ENCODE peak calls at places on chromosome 3, in six cellular contexts. One of them, this sample, is unnamed.
A peak's percentile ranks its signal among the peaks of the same experiment; 100 is the strongest.

GRCh38 chr3:197408177-197408957 is 110.0 kb upstream of the DLG1 start:
- DNase-seq in CD8-positive, alpha-beta memory T cell: no peak
- DNase-seq in effector memory CD4-positive, alpha-beta T cell: no peak
- DNase-seq in body of pancreas: no peak
- DNase-seq in naive thymus-derived CD4-positive, alpha-beta T cell: no peak
- DNase-seq in right lobe of liver: no peak
- DNase-seq in this sample: no peak

GRCh38 chr3:160801386-160802118 is 45.5 kb downstream of the PPM1L start:
- DNase-seq in CD8-positive, alpha-beta memory T cell: no peak
- DNase-seq in effector memory CD4-positive, alpha-beta T cell: no peak
- DNase-seq in body of pancreas: no peak
- DNase-seq in naive thymus-derived CD4-positive, alpha-beta T cell: peak; percentile 48
- DNase-seq in right lobe of liver: no peak
- DNase-seq in this sample: no peak

GRCh38 chr3:66723231-66723630 is 222.4 kb upstream of the LRIG1 start:
- DNase-seq in CD8-positive, alpha-beta memory T cell: no peak
- DNase-seq in effector memory CD4-positive, alpha-beta T cell: no peak
- DNase-seq in body of pancreas: no peak
- DNase-seq in naive thymus-derived CD4-positive, alpha-beta T cell: no peak
- DNase-seq in right lobe of liver: no peak
- DNase-seq in this sample: no peak

GRCh38 chr3:25895443-25895842 is 105.6 kb downstream of the OXSM start:
- DNase-seq in CD8-positive, alpha-beta memory T cell: no peak
- DNase-seq in effector memory CD4-positive, alpha-beta T cell: no peak
- DNase-seq in body of pancreas: no peak
- DNase-seq in naive thymus-derived CD4-positive, alpha-beta T cell: no peak
- DNase-seq in right lobe of liver: no peak
- DNase-seq in this sample: no peak

GRCh38 chr3:194103475-194103874 is 32.5 kb upstream of the HES1 start:
- DNase-seq in CD8-positive, alpha-beta memory T cell: no peak
- DNase-seq in effector memory CD4-positive, alpha-beta T cell: peak; percentile 11
- DNase-seq in body of pancreas: no peak
- DNase-seq in naive thymus-derived CD4-positive, alpha-beta T cell: no peak
- DNase-seq in right lobe of liver: no peak
- DNase-seq in this sample: no peak

GRCh38 chr3:141797167-141797773 is 34.1 kb downstream of the GRK7 start:
- DNase-seq in CD8-positive, alpha-beta memory T cell: peak; percentile 57
- DNase-seq in effector memory CD4-positive, alpha-beta T cell: peak; percentile 8
- DNase-seq in body of pancreas: peak; percentile 16
- DNase-seq in naive thymus-derived CD4-positive, alpha-beta T cell: peak; percentile 56
- DNase-seq in right lobe of liver: peak; percentile 63
- DNase-seq in this sample: no peak

GRCh38 chr3:72405943-72406585 is 442.2 kb downstream of the SHQ1 start:
- DNase-seq in CD8-positive, alpha-beta memory T cell: no peak
- DNase-seq in effector memory CD4-positive, alpha-beta T cell: no peak
- DNase-seq in body of pancreas: no peak
- DNase-seq in naive thymus-derived CD4-positive, alpha-beta T cell: no peak
- DNase-seq in right lobe of liver: no peak
- DNase-seq in this sample: no peak

GRCh38 chr3:134777341-134777740 is 17.7 kb upstream of the EPHB1 start:
- DNase-seq in CD8-positive, alpha-beta memory T cell: no peak
- DNase-seq in effector memory CD4-positive, alpha-beta T cell: no peak
- DNase-seq in body of pancreas: no peak
- DNase-seq in naive thymus-derived CD4-positive, alpha-beta T cell: no peak
- DNase-seq in right lobe of liver: no peak
- DNase-seq in this sample: no peak

GRCh38 chr3:133208184-133208583 is 170.0 kb downstream of the TMEM108 start:
- DNase-seq in CD8-positive, alpha-beta memory T cell: no peak
- DNase-seq in effector memory CD4-positive, alpha-beta T cell: no peak
- DNase-seq in body of pancreas: no peak
- DNase-seq in naive thymus-derived CD4-positive, alpha-beta T cell: no peak
- DNase-seq in right lobe of liver: no peak
- DNase-seq in this sample: no peak

GRCh38 chr3:162740941-162741596 is 1244.5 kb downstream of the OTOL1 start:
- DNase-seq in CD8-positive, alpha-beta memory T cell: no peak
- DNase-seq in effector memory CD4-positive, alpha-beta T cell: no peak
- DNase-seq in body of pancreas: no peak
- DNase-seq in naive thymus-derived CD4-positive, alpha-beta T cell: no peak
- DNase-seq in right lobe of liver: no peak
- DNase-seq in this sample: no peak

GRCh38 chr3:183244219-183244618 is 8.8 kb upstream of the B3GNT5 start:
- DNase-seq in CD8-positive, alpha-beta memory T cell: no peak
- DNase-seq in effector memory CD4-positive, alpha-beta T cell: no peak
- DNase-seq in body of pancreas: no peak
- DNase-seq in naive thymus-derived CD4-positive, alpha-beta T cell: no peak
- DNase-seq in right lobe of liver: no peak
- DNase-seq in this sample: no peak

GRCh38 chr3:108221911-108222812 is at the start of gene IFT57:
- DNase-seq in CD8-positive, alpha-beta memory T cell: peak; percentile 98
- DNase-seq in effector memory CD4-positive, alpha-beta T cell: peak; percentile 94
- DNase-seq in body of pancreas: peak; percentile 97
- DNase-seq in naive thymus-derived CD4-positive, alpha-beta T cell: peak; percentile 89
- DNase-seq in right lobe of liver: peak; percentile 95
- DNase-seq in this sample: peak; percentile 95

GRCh38 chr3:179695672-179696313 is 43.0 kb downstream of the USP13 start:
- DNase-seq in CD8-positive, alpha-beta memory T cell: no peak
- DNase-seq in effector memory CD4-positive, alpha-beta T cell: no peak
- DNase-seq in body of pancreas: no peak
- DNase-seq in naive thymus-derived CD4-positive, alpha-beta T cell: no peak
- DNase-seq in right lobe of liver: no peak
- DNase-seq in this sample: no peak

GRCh38 chr3:197753263-197753662 is 3.6 kb downstream of the FYTTD1 start:
- DNase-seq in CD8-positive, alpha-beta memory T cell: no peak
- DNase-seq in effector memory CD4-positive, alpha-beta T cell: no peak
- DNase-seq in body of pancreas: no peak
- DNase-seq in naive thymus-derived CD4-positive, alpha-beta T cell: no peak
- DNase-seq in right lobe of liver: no peak
- DNase-seq in this sample: no peak

GRCh38 chr3:179260949-179261765 is 10.2 kb upstream of the KCNMB3 start:
- DNase-seq in CD8-positive, alpha-beta memory T cell: peak; percentile 75
- DNase-seq in effector memory CD4-positive, alpha-beta T cell: peak; percentile 54
- DNase-seq in body of pancreas: peak; percentile 79
- DNase-seq in naive thymus-derived CD4-positive, alpha-beta T cell: peak; percentile 73
- DNase-seq in right lobe of liver: peak; percentile 87
- DNase-seq in this sample: peak; percentile 77

GRCh38 chr3:68854170-68854569 is 78.2 kb downstream of the TAFA4 start:
- DNase-seq in CD8-positive, alpha-beta memory T cell: no peak
- DNase-seq in effector memory CD4-positive, alpha-beta T cell: no peak
- DNase-seq in body of pancreas: no peak
- DNase-seq in naive thymus-derived CD4-positive, alpha-beta T cell: no peak
- DNase-seq in right lobe of liver: no peak
- DNase-seq in this sample: no peak

GRCh38 chr3:40109641-40110490 is 199.6 kb upstream of the EIF1B start:
- DNase-seq in CD8-positive, alpha-beta memory T cell: no peak
- DNase-seq in effector memory CD4-positive, alpha-beta T cell: no peak
- DNase-seq in body of pancreas: no peak
- DNase-seq in naive thymus-derived CD4-positive, alpha-beta T cell: no peak
- DNase-seq in right lobe of liver: no peak
- DNase-seq in this sample: peak; percentile 38

GRCh38 chr3:127741246-127741645 is 68.5 kb downstream of the ABTB1 start:
- DNase-seq in CD8-positive, alpha-beta memory T cell: no peak
- DNase-seq in effector memory CD4-positive, alpha-beta T cell: no peak
- DNase-seq in body of pancreas: no peak
- DNase-seq in naive thymus-derived CD4-positive, alpha-beta T cell: no peak
- DNase-seq in right lobe of liver: no peak
- DNase-seq in this sample: no peak

GRCh38 chr3:186515115-186515514 is 29.1 kb downstream of the CRYGS start:
- DNase-seq in CD8-positive, alpha-beta memory T cell: peak; percentile 71
- DNase-seq in effector memory CD4-positive, alpha-beta T cell: peak; percentile 7
- DNase-seq in body of pancreas: no peak
- DNase-seq in naive thymus-derived CD4-positive, alpha-beta T cell: no peak
- DNase-seq in right lobe of liver: no peak
- DNase-seq in this sample: no peak

GRCh38 chr3:100002599-100003350 is 111.5 kb downstream of the FILIP1L start:
- DNase-seq in CD8-positive, alpha-beta memory T cell: no peak
- DNase-seq in effector memory CD4-positive, alpha-beta T cell: no peak
- DNase-seq in body of pancreas: peak; percentile 30
- DNase-seq in naive thymus-derived CD4-positive, alpha-beta T cell: no peak
- DNase-seq in right lobe of liver: no peak
- DNase-seq in this sample: peak; percentile 81

GRCh38 chr3:168575750-168576149 is 480.0 kb upstream of the GOLIM4 start:
- DNase-seq in CD8-positive, alpha-beta memory T cell: no peak
- DNase-seq in effector memory CD4-positive, alpha-beta T cell: no peak
- DNase-seq in body of pancreas: no peak
- DNase-seq in naive thymus-derived CD4-positive, alpha-beta T cell: no peak
- DNase-seq in right lobe of liver: no peak
- DNase-seq in this sample: no peak

GRCh38 chr3:54870423-54870822 is 57.4 kb downstream of the LRTM1 start:
- DNase-seq in CD8-positive, alpha-beta memory T cell: no peak
- DNase-seq in effector memory CD4-positive, alpha-beta T cell: no peak
- DNase-seq in body of pancreas: no peak
- DNase-seq in naive thymus-derived CD4-positive, alpha-beta T cell: no peak
- DNase-seq in right lobe of liver: no peak
- DNase-seq in this sample: peak; percentile 24

GRCh38 chr3:134563614-134564013 is 77.8 kb downstream of the CEP63 start:
- DNase-seq in CD8-positive, alpha-beta memory T cell: no peak
- DNase-seq in effector memory CD4-positive, alpha-beta T cell: no peak
- DNase-seq in body of pancreas: no peak
- DNase-seq in naive thymus-derived CD4-positive, alpha-beta T cell: no peak
- DNase-seq in right lobe of liver: no peak
- DNase-seq in this sample: no peak

GRCh38 chr3:151227438-151228290 is 24.6 kb upstream of the GPR171 start:
- DNase-seq in CD8-positive, alpha-beta memory T cell: peak; percentile 82
- DNase-seq in effector memory CD4-positive, alpha-beta T cell: peak; percentile 48
- DNase-seq in body of pancreas: peak; percentile 72
- DNase-seq in naive thymus-derived CD4-positive, alpha-beta T cell: peak; percentile 75
- DNase-seq in right lobe of liver: peak; percentile 65
- DNase-seq in this sample: peak; percentile 57

GRCh38 chr3:58332575-58333179 is at the start of gene PXK:
- DNase-seq in CD8-positive, alpha-beta memory T cell: peak; percentile 82
- DNase-seq in effector memory CD4-positive, alpha-beta T cell: peak; percentile 68
- DNase-seq in body of pancreas: peak; percentile 79
- DNase-seq in naive thymus-derived CD4-positive, alpha-beta T cell: peak; percentile 89
- DNase-seq in right lobe of liver: peak; percentile 89
- DNase-seq in this sample: peak; percentile 83

GRCh38 chr3:179174898-179175297 is 26.7 kb downstream of the PIK3CA start:
- DNase-seq in CD8-positive, alpha-beta memory T cell: no peak
- DNase-seq in effector memory CD4-positive, alpha-beta T cell: no peak
- DNase-seq in body of pancreas: no peak
- DNase-seq in naive thymus-derived CD4-positive, alpha-beta T cell: no peak
- DNase-seq in right lobe of liver: no peak
- DNase-seq in this sample: no peak

GRCh38 chr3:162087361-162087760 is 590.8 kb downstream of the OTOL1 start:
- DNase-seq in CD8-positive, alpha-beta memory T cell: no peak
- DNase-seq in effector memory CD4-positive, alpha-beta T cell: no peak
- DNase-seq in body of pancreas: no peak
- DNase-seq in naive thymus-derived CD4-positive, alpha-beta T cell: no peak
- DNase-seq in right lobe of liver: no peak
- DNase-seq in this sample: no peak

GRCh38 chr3:152073267-152073666 is 195.5 kb upstream of the MBNL1 start:
- DNase-seq in CD8-positive, alpha-beta memory T cell: no peak
- DNase-seq in effector memory CD4-positive, alpha-beta T cell: no peak
- DNase-seq in body of pancreas: no peak
- DNase-seq in naive thymus-derived CD4-positive, alpha-beta T cell: no peak
- DNase-seq in right lobe of liver: no peak
- DNase-seq in this sample: no peak

GRCh38 chr3:50612973-50613851 is 1.6 kb upstream of the CISH start:
- DNase-seq in CD8-positive, alpha-beta memory T cell: no peak
- DNase-seq in effector memory CD4-positive, alpha-beta T cell: no peak
- DNase-seq in body of pancreas: no peak
- DNase-seq in naive thymus-derived CD4-positive, alpha-beta T cell: no peak
- DNase-seq in right lobe of liver: no peak
- DNase-seq in this sample: no peak
- H3K4me1 ChIP-seq in CD8-positive, alpha-beta memory T cell: peaks cover 51% of the 10 kb centered on the region
- H3K4me1 ChIP-seq in effector memory CD4-positive, alpha-beta T cell: peaks cover 58% of the 10 kb centered on the region
- H3K4me1 ChIP-seq in body of pancreas: peaks cover 65% of the 10 kb centered on the region
- H3K4me1 ChIP-seq in naive thymus-derived CD4-positive, alpha-beta T cell: peaks cover 49% of the 10 kb centered on the region
- H3K4me1 ChIP-seq in right lobe of liver: peaks cover 4% of the 10 kb centered on the region
- H3K4me1 ChIP-seq in this sample: peaks cover 11% of the 10 kb centered on the region

GRCh38 chr3:47159153-47159552 is 4.8 kb downstream of the SETD2 start:
- DNase-seq in CD8-positive, alpha-beta memory T cell: no peak
- DNase-seq in effector memory CD4-positive, alpha-beta T cell: no peak
- DNase-seq in body of pancreas: no peak
- DNase-seq in naive thymus-derived CD4-positive, alpha-beta T cell: no peak
- DNase-seq in right lobe of liver: no peak
- DNase-seq in this sample: no peak
- H3K4me1 ChIP-seq in CD8-positive, alpha-beta memory T cell: peaks cover 66% of the 10 kb centered on the region
- H3K4me1 ChIP-seq in effector memory CD4-positive, alpha-beta T cell: peaks cover 18% of the 10 kb centered on the region
- H3K4me1 ChIP-seq in body of pancreas: peaks cover 66% of the 10 kb centered on the region
- H3K4me1 ChIP-seq in naive thymus-derived CD4-positive, alpha-beta T cell: peaks cover 35% of the 10 kb centered on the region
- H3K4me1 ChIP-seq in right lobe of liver: no peaks in the 10 kb centered on the region
- H3K4me1 ChIP-seq in this sample: peaks cover 6% of the 10 kb centered on the region

GRCh38 chr3:172074027-172074426 is 34.6 kb downstream of the FNDC3B start:
- DNase-seq in CD8-positive, alpha-beta memory T cell: no peak
- DNase-seq in effector memory CD4-positive, alpha-beta T cell: no peak
- DNase-seq in body of pancreas: no peak
- DNase-seq in naive thymus-derived CD4-positive, alpha-beta T cell: no peak
- DNase-seq in right lobe of liver: no peak
- DNase-seq in this sample: no peak
- H3K4me1 ChIP-seq in CD8-positive, alpha-beta memory T cell: no peaks in the 10 kb centered on the region
- H3K4me1 ChIP-seq in effector memory CD4-positive, alpha-beta T cell: no peaks in the 10 kb centered on the region
- H3K4me1 ChIP-seq in body of pancreas: peaks cover 75% of the 10 kb centered on the region
- H3K4me1 ChIP-seq in naive thymus-derived CD4-positive, alpha-beta T cell: no peaks in the 10 kb centered on the region
- H3K4me1 ChIP-seq in right lobe of liver: no peaks in the 10 kb centered on the region
- H3K4me1 ChIP-seq in this sample: peaks cover 31% of the 10 kb centered on the region

GRCh38 chr3:191255156-191255555 is 56.1 kb downstream of the OSTN start:
- DNase-seq in CD8-positive, alpha-beta memory T cell: no peak
- DNase-seq in effector memory CD4-positive, alpha-beta T cell: no peak
- DNase-seq in body of pancreas: no peak
- DNase-seq in naive thymus-derived CD4-positive, alpha-beta T cell: no peak
- DNase-seq in right lobe of liver: no peak
- DNase-seq in this sample: no peak

GRCh38 chr3:191257286-191257685 is 58.2 kb downstream of the OSTN start:
- DNase-seq in CD8-positive, alpha-beta memory T cell: no peak
- DNase-seq in effector memory CD4-positive, alpha-beta T cell: no peak
- DNase-seq in body of pancreas: no peak
- DNase-seq in naive thymus-derived CD4-positive, alpha-beta T cell: no peak
- DNase-seq in right lobe of liver: no peak
- DNase-seq in this sample: no peak

GRCh38 chr3:191254098-191254873 is 55.2 kb downstream of the OSTN start:
- DNase-seq in CD8-positive, alpha-beta memory T cell: no peak
- DNase-seq in effector memory CD4-positive, alpha-beta T cell: no peak
- DNase-seq in body of pancreas: no peak
- DNase-seq in naive thymus-derived CD4-positive, alpha-beta T cell: no peak
- DNase-seq in right lobe of liver: no peak
- DNase-seq in this sample: no peak

GRCh38 chr3:191256405-191256804 is 57.4 kb downstream of the OSTN start:
- DNase-seq in CD8-positive, alpha-beta memory T cell: no peak
- DNase-seq in effector memory CD4-positive, alpha-beta T cell: no peak
- DNase-seq in body of pancreas: no peak
- DNase-seq in naive thymus-derived CD4-positive, alpha-beta T cell: no peak
- DNase-seq in right lobe of liver: no peak
- DNase-seq in this sample: no peak

GRCh38 chr3:191253089-191253799 is 54.2 kb downstream of the OSTN start:
- DNase-seq in CD8-positive, alpha-beta memory T cell: no peak
- DNase-seq in effector memory CD4-positive, alpha-beta T cell: no peak
- DNase-seq in body of pancreas: no peak
- DNase-seq in naive thymus-derived CD4-positive, alpha-beta T cell: no peak
- DNase-seq in right lobe of liver: no peak
- DNase-seq in this sample: no peak
- H3K4me1 ChIP-seq in CD8-positive, alpha-beta memory T cell: no peaks in the 10 kb centered on the region
- H3K4me1 ChIP-seq in effector memory CD4-positive, alpha-beta T cell: no peaks in the 10 kb centered on the region
- H3K4me1 ChIP-seq in body of pancreas: no peaks in the 10 kb centered on the region
- H3K4me1 ChIP-seq in naive thymus-derived CD4-positive, alpha-beta T cell: no peaks in the 10 kb centered on the region
- H3K4me1 ChIP-seq in right lobe of liver: no peaks in the 10 kb centered on the region
- H3K4me1 ChIP-seq in this sample: no peaks in the 10 kb centered on the region

GRCh38 chr3:44353355-44353924 is 14.9 kb downstream of the TCAIM start:
- DNase-seq in CD8-positive, alpha-beta memory T cell: no peak
- DNase-seq in effector memory CD4-positive, alpha-beta T cell: no peak
- DNase-seq in body of pancreas: no peak
- DNase-seq in naive thymus-derived CD4-positive, alpha-beta T cell: no peak
- DNase-seq in right lobe of liver: no peak
- DNase-seq in this sample: no peak

GRCh38 chr3:44343421-44343820 is 4.9 kb downstream of the TCAIM start:
- DNase-seq in CD8-positive, alpha-beta memory T cell: no peak
- DNase-seq in effector memory CD4-positive, alpha-beta T cell: no peak
- DNase-seq in body of pancreas: no peak
- DNase-seq in naive thymus-derived CD4-positive, alpha-beta T cell: no peak
- DNase-seq in right lobe of liver: no peak
- DNase-seq in this sample: no peak

GRCh38 chr3:44348993-44349392 is 10.4 kb downstream of the TCAIM start:
- DNase-seq in CD8-positive, alpha-beta memory T cell: no peak
- DNase-seq in effector memory CD4-positive, alpha-beta T cell: no peak
- DNase-seq in body of pancreas: no peak
- DNase-seq in naive thymus-derived CD4-positive, alpha-beta T cell: no peak
- DNase-seq in right lobe of liver: no peak
- DNase-seq in this sample: no peak
- H3K4me1 ChIP-seq in CD8-positive, alpha-beta memory T cell: no peaks in the 10 kb centered on the region
- H3K4me1 ChIP-seq in effector memory CD4-positive, alpha-beta T cell: no peaks in the 10 kb centered on the region
- H3K4me1 ChIP-seq in body of pancreas: no peaks in the 10 kb centered on the region
- H3K4me1 ChIP-seq in naive thymus-derived CD4-positive, alpha-beta T cell: no peaks in the 10 kb centered on the region
- H3K4me1 ChIP-seq in right lobe of liver: no peaks in the 10 kb centered on the region
- H3K4me1 ChIP-seq in this sample: peaks cover 10% of the 10 kb centered on the region

This sample was measured in Caco-2.